ENCODE peak calls at places on chromosomes 5 and 9, in eight cellular contexts. J, B, V, D, A, W, U and I are unnamed samples.

GRCh38 chr9:84723426-84723825 is 53.9 kb downstream of the NTRK2 start:
- DNase-seq in J (no peak), B (no peak), V (no peak), D (no peak), A (no peak), W (no peak), U (no peak), I (no peak)

GRCh38 chr5:178071108-178071507 is 42.2 kb upstream of the N4BP3 start:
- DNase-seq in J (no peak), B (no peak), V (no peak), D (no peak), A (no peak), W (no peak), U (no peak), I (no peak)

GRCh38 chr5:59874675-59875074 is 18.9 kb downstream of the PDE4D start:
- DNase-seq in J (no peak), B (no peak), V (no peak), D (no peak), A (no peak), W (no peak), U (no peak), I (no peak)

GRCh38 chr5:143527808-143528207 is 124.3 kb upstream of the NR3C1 start:
- DNase-seq in J (no peak), B (no peak), V (no peak), D (no peak), A (no peak), W (no peak), U (no peak), I (no peak)

GRCh38 chr9:20477940-20478620 is 144.2 kb downstream of the MLLT3 start:
- DNase-seq in J (no peak), B (no peak), V (peak), D (no peak), A (no peak), W (no peak), U (no peak), I (no peak)

GRCh38 chr5:109516385-109516784 is 106.6 kb upstream of the PJA2 start:
- DNase-seq in J (no peak), B (no peak), V (no peak), D (no peak), A (no peak), W (no peak), U (no peak), I (no peak)

GRCh38 chr5:171588046-171588445 is 168.6 kb downstream of the FGF18 start:
- DNase-seq in J (no peak), B (no peak), V (no peak), D (no peak), A (no peak), W (no peak), U (no peak), I (no peak)

GRCh38 chr5:162752612-162753011 is 684.8 kb upstream of the CCNG1 start:
- DNase-seq in J (no peak), B (no peak), V (no peak), D (no peak), A (no peak), W (no peak), U (no peak), I (no peak)

GRCh38 chr5:131634666-131634995 is 398 bp downstream of the RAPGEF6 start:
- DNase-seq in J (peak), B (peak), V (peak), D (peak), A (peak), W (no peak), U (peak), I (peak)

GRCh38 chr5:139666551-139666950 is 18.4 kb downstream of the CXXC5 start:
- DNase-seq in J (no peak), B (no peak), V (no peak), D (no peak), A (peak), W (no peak), U (no peak), I (no peak)

GRCh38 chr9:131678499-131679111 is 61.3 kb downstream of the RAPGEF1 start:
- DNase-seq in J (peak), B (no peak), V (peak), D (peak), A (no peak), W (peak), U (no peak), I (peak)

GRCh38 chr5:569358-569867 is 42.7 kb upstream of the CEP72 start:
- DNase-seq in J (no peak), B (no peak), V (no peak), D (no peak), A (no peak), W (no peak), U (no peak), I (no peak)

GRCh38 chr5:79507251-79508205 is 6.4 kb downstream of the HOMER1 start:
- DNase-seq in J (no peak), B (no peak), V (no peak), D (no peak), A (peak), W (no peak), U (no peak), I (no peak)

GRCh38 chr5:115954144-115954543 is 8.1 kb upstream of the LVRN start:
- DNase-seq in J (no peak), B (no peak), V (no peak), D (no peak), A (no peak), W (no peak), U (no peak), I (no peak)